ENCODE peak calls at places on chromosomes 7 and 10, in eight cellular contexts. K is frontal cortex, Q is EH, A is adrenal gland, R is heart right ventricle, J is 8988T, I is iris pigment epithelial cell, W is T-helper 2 cell. B is an unnamed sample.

GRCh38 chr10:102118867-102119266 is 1.3 kb downstream of the LDB1 start:
- DNase-seq in J (no peak), A (peak), W (no peak), Q (peak), I (peak), R (peak), K (peak), B (peak)

GRCh38 chr10:114526112-114526496 is 121.8 kb upstream of the AFAP1L2 start:
- DNase-seq in Q (peak), W (no peak), J (no peak), K (no peak), A (no peak), I (peak), R (no peak), B (no peak)

GRCh38 chr7:153443031-153443430 is 609.2 kb upstream of the DPP6 start:
- DNase-seq in I (no peak), R (no peak), K (no peak), A (no peak), J (no peak), Q (no peak), W (no peak), B (no peak)

GRCh38 chr10:21991785-21992184 is 11.7 kb downstream of the DNAJC1 start:
- DNase-seq in I (no peak), J (no peak), R (no peak), W (no peak), A (no peak), K (no peak), Q (no peak), B (no peak)

GRCh38 chr7:120311028-120311788 is 38.2 kb downstream of the KCND2 start:
- DNase-seq in A (no peak), I (no peak), K (no peak), R (no peak), Q (no peak), W (no peak), J (no peak), B (no peak)

GRCh38 chr7:915291-916218 is 38.9 kb downstream of the ADAP1 start:
- DNase-seq in I (no peak), W (no peak), R (no peak), A (no peak), K (no peak), Q (no peak), J (no peak), B (no peak)

GRCh38 chr10:29239569-29240472 is 49.0 kb upstream of the LYZL1 start:
- DNase-seq in J (peak), I (peak), W (no peak), Q (peak), K (no peak), R (no peak), A (no peak), B (peak)

GRCh38 chr10:52631146-52631545 is 141.4 kb downstream of the MBL2 start:
- DNase-seq in I (no peak), A (no peak), K (no peak), J (no peak), W (no peak), Q (no peak), R (no peak), B (no peak)

GRCh38 chr10:102982281-102982680 is 64.2 kb downstream of the CNNM2 start:
- DNase-seq in A (no peak), K (no peak), I (no peak), R (no peak), Q (no peak), J (no peak), W (no peak), B (no peak)

GRCh38 chr7:127239814-127240213 is 12.9 kb downstream of the GRM8 start:
- DNase-seq in J (no peak), Q (no peak), W (no peak), K (no peak), A (no peak), R (no peak), I (no peak), B (no peak)

GRCh38 chr10:66833861-66834260 is 92.0 kb upstream of the LRRTM3 start:
- DNase-seq in R (no peak), Q (no peak), A (no peak), J (no peak), I (no peak), W (no peak), K (no peak), B (peak)

GRCh38 chr10:73873843-73874215 is 526 bp downstream of the CAMK2G start:
- DNase-seq in Q (no peak), I (no peak), A (peak), J (no peak), W (no peak), R (no peak), K (no peak), B (no peak)

GRCh38 chr7:131381069-131381838 is 53.6 kb downstream of the MKLN1 start:
- DNase-seq in Q (peak), J (no peak), R (no peak), W (no peak), I (peak), A (no peak), K (no peak), B (peak)

B was measured in fibroblast of the aortic adventitia.